ENCODE peak calls at places on chromosomes 6 and 20, in five cellular contexts. P is astrocyte of the spinal cord; A is CD4-positive, alpha-beta memory T cell; X is heart left ventricle; U is neuronal stem cell. K is an unnamed sample.

GRCh38 chr6:75612434-75612833 is 10.8 kb downstream of the SENP6 start:
- DNase-seq in X (no peak), P (no peak), U (no peak), A (no peak), K (no peak)

GRCh38 chr20:35561671-35562070 is 19.8 kb downstream of the ERGIC3 start:
- DNase-seq in X (no peak), A (no peak), U (no peak), P (no peak), K (no peak)

GRCh38 chr6:115969207-115969929 is 91.3 kb downstream of the FRK start:
- DNase-seq in P (peak), A (no peak), U (peak), X (peak), K (no peak)

GRCh38 chr6:88712243-88712936 is 251.0 kb downstream of the RNGTT start:
- DNase-seq in X (no peak), P (no peak), A (no peak), U (no peak), K (no peak)

GRCh38 chr6:82076855-82077254 is 170.7 kb downstream of the IBTK start:
- DNase-seq in A (no peak), U (no peak), X (no peak), P (peak), K (no peak)

GRCh38 chr6:111872521-111873177 is 603 bp downstream of the FYN start:
- DNase-seq in X (peak), P (peak), U (peak), A (peak), K (no peak)

GRCh38 chr20:49586967-49587587 is 19.1 kb upstream of the PTGIS start:
- DNase-seq in U (no peak), P (peak), X (no peak), A (no peak), K (no peak)

GRCh38 chr6:86738078-86738477 is 199.2 kb upstream of the HTR1E start:
- DNase-seq in X (no peak), U (no peak), A (no peak), P (no peak), K (no peak)

GRCh38 chr6:108260126-108260808 is 573 bp downstream of the SNX3 start:
- DNase-seq in X (peak), U (peak), A (peak), P (peak), K (no peak)

GRCh38 chr6:150250826-150251225 is 108.0 kb downstream of the PPP1R14C start:
- DNase-seq in X (no peak), P (peak), U (no peak), A (no peak), K (no peak)

GRCh38 chr20:57374931-57375651 is 16.1 kb upstream of the RBM38 start:
- DNase-seq in U (no peak), A (no peak), X (peak), P (no peak), K (no peak)

GRCh38 chr6:163711615-163712568 is 297.4 kb downstream of the QKI start:
- DNase-seq in P (no peak), U (no peak), X (peak), A (no peak), K (no peak)

GRCh38 chr20:21511850-21512633 is 1.8 kb downstream of the NKX2-2 start:
- DNase-seq in A (no peak), U (no peak), P (no peak), X (no peak), K (no peak)

GRCh38 chr20:62832212-62832922 is 15.5 kb downstream of the COL9A3 start:
- DNase-seq in X (peak), P (no peak), U (no peak), A (no peak), K (peak)

GRCh38 chr6:165455488-165455887 is 146.1 kb upstream of the C6orf118 start:
- DNase-seq in P (no peak), X (no peak), U (no peak), A (no peak), K (no peak)

GRCh38 chr6:82040405-82041221 is 206.9 kb downstream of the IBTK start:
- DNase-seq in P (peak), A (no peak), U (peak), X (no peak), K (peak)

GRCh38 chr6:1286972-1287600 is 24.8 kb upstream of the FOXQ1 start:
- DNase-seq in X (no peak), A (no peak), U (no peak), P (peak), K (no peak)

GRCh38 chr6:145187491-145188206 is 547.7 kb downstream of the EPM2A start:
- DNase-seq in A (no peak), P (no peak), U (no peak), X (no peak), K (no peak)

GRCh38 chr6:43963203-43963602 is 164.0 kb downstream of the MRPL14 start:
- DNase-seq in P (no peak), A (no peak), U (no peak), X (no peak), K (no peak)

GRCh38 chr6:13848553-13849150 is 34.3 kb upstream of the MCUR1 start:
- DNase-seq in P (no peak), X (no peak), A (no peak), U (no peak), K (no peak)

GRCh38 chr6:148177589-148178233 is 164.9 kb upstream of the SASH1 start:
- DNase-seq in A (no peak), P (peak), U (no peak), X (peak), K (peak)

GRCh38 chr6:97394160-97394748 is 111.2 kb upstream of the MMS22L start:
- DNase-seq in A (peak), X (no peak), P (peak), U (peak), K (peak)

GRCh38 chr6:55011034-55011433 is 163.3 kb upstream of the HCRTR2 start:
- DNase-seq in A (no peak), U (no peak), P (no peak), X (no peak), K (no peak)

GRCh38 chr20:53226788-53227187 is 254.6 kb downstream of the TSHZ2 start:
- DNase-seq in A (no peak), P (no peak), X (no peak), U (no peak), K (no peak)
- H3K4me3 ChIP-seq in A (no peak), P (no peak), X (no peak), U (no peak), K (no peak)

DNA sequence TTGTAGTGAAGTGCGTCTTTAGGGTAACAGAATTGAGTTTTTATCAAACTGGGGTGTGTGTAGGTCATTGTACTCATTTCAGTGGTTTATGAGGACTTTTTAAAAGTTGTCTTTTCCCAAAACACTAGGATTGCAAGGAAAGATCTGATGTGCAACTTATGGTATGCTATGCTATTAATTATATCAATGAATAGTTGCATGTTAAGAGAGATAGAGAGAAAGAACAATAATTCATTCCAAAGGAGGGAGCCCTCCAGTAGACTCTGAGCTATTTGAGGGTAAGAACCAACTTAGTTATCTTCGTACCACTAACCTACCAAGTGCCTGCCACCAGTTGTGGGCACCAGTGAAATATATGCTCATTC is 117.1 kb downstream of the RNF144B start:
- DNase-seq in A (no peak), U (no peak), P (no peak), X (no peak), K (no peak)
- H3K4me3 ChIP-seq in A (no peak), U (no peak), P (no peak), X (no peak), K (no peak)

GRCh38 chr6:166629628-166630027 is 2.6 kb upstream of the RPS6KA2 start:
- DNase-seq in A (no peak), U (no peak), P (peak), X (no peak), K (no peak)
- H3K4me3 ChIP-seq in A (no peak), U (no peak), P (no peak), X (no peak), K (no peak)

GRCh38 chr20:53948383-53949318 is 121.7 kb downstream of the BCAS1 start:
- DNase-seq in U (no peak), A (no peak), X (no peak), P (no peak), K (no peak)
- H3K4me3 ChIP-seq in U (no peak), A (peak), X (no peak), P (no peak), K (no peak)

DNA sequence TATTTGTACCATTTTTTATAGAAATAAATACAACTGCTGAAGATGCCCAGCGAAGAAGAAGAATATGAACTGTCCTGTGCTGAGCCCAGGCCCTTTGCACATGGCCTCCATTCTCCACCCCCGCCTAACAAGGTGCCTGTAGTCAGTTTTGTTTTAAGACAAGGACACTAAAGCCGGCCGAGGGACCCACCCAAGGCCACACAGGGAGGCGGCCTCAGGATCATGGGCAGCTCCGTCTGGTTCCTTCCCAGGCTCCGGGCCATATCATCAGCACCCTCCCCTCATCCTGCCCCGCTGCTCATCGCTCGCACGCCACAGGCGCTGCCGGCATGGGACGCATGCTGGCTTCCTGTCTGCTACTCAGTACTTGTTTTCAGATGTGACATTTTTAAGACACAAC is 21.3 kb downstream of the PSMG4 start:
- DNase-seq in A (no peak), X (no peak), U (no peak), P (no peak), K (no peak)
- H3K4me3 ChIP-seq in A (no peak), X (no peak), U (no peak), P (no peak), K (no peak)

GRCh38 chr20:53660947-53661381 is 67.3 kb upstream of the ZNF217 start:
- DNase-seq in A (peak), X (no peak), U (no peak), P (no peak), K (no peak)
- H3K4me3 ChIP-seq in A (peak), X (no peak), U (no peak), P (no peak), K (no peak)

K was measured in Jurkat, Clone E6-1.